ENCODE peak calls at places on chromosomes 4 and X, in four cellular contexts. One of them, this sample, is unnamed.
A peak's percentile ranks its signal among the peaks of the same experiment; 100 is the strongest.

GRCh38 chr4:26126135-26126718 is 194.6 kb upstream of the RBPJ start:
- DNase-seq in transverse colon: no peak
- DNase-seq in AG10803: no peak
- DNase-seq in PC-3: no peak
- DNase-seq in this sample: no peak

GRCh38 chr4:153152453-153153338 is 51.5 kb upstream of the TRIM2 start:
- DNase-seq in AG10803: peak; percentile 34
- DNase-seq in PC-3: no peak
- DNase-seq in transverse colon: peak; percentile 70
- DNase-seq in this sample: no peak

GRCh38 chr4:39204543-39204942 is 22.2 kb downstream of the WDR19 start:
- DNase-seq in AG10803: no peak
- DNase-seq in PC-3: no peak
- DNase-seq in transverse colon: no peak
- DNase-seq in this sample: no peak

GRCh38 chr4:185786422-185786821 is 25.6 kb downstream of the SORBS2 start:
- DNase-seq in PC-3: no peak
- DNase-seq in transverse colon: no peak
- DNase-seq in AG10803: no peak
- DNase-seq in this sample: no peak

GRCh38 chrX:48854898-48855297 is 19.5 kb upstream of the PCSK1N start:
- DNase-seq in transverse colon: no peak
- DNase-seq in PC-3: peak; percentile 67
- DNase-seq in AG10803: peak; percentile 1
- DNase-seq in this sample: no peak

GRCh38 chr4:26032142-26032541 is 118.1 kb downstream of the SMIM20 start:
- DNase-seq in PC-3: peak; percentile 58
- DNase-seq in AG10803: peak; percentile 78
- DNase-seq in transverse colon: no peak
- DNase-seq in this sample: no peak

GRCh38 chrX:10989386-10989785 is 121.7 kb upstream of the HCCS start:
- DNase-seq in AG10803: no peak
- DNase-seq in transverse colon: no peak
- DNase-seq in PC-3: no peak
- DNase-seq in this sample: no peak

GRCh38 chrX:148459343-148459742 is 41.1 kb upstream of the AFF2 start:
- DNase-seq in AG10803: no peak
- DNase-seq in PC-3: no peak
- DNase-seq in transverse colon: no peak
- DNase-seq in this sample: no peak

GRCh38 chr4:140497776-140498636 is at the start of gene MGAT4D:
- DNase-seq in PC-3: no peak
- DNase-seq in AG10803: no peak
- DNase-seq in transverse colon: peak; percentile 22
- DNase-seq in this sample: no peak
- H3K4me3 ChIP-seq in PC-3: no peak within 1 kb of the TSS
- H3K4me3 ChIP-seq in AG10803: no peak within 1 kb of the TSS
- H3K4me3 ChIP-seq in transverse colon: peak within 1 kb of the TSS; percentile 28
- H3K4me3 ChIP-seq in this sample: no peak within 1 kb of the TSS

GRCh38 chr4:148376151-148376550 is 66.1 kb downstream of the NR3C2 start:
- DNase-seq in PC-3: peak; percentile 85
- DNase-seq in AG10803: peak; percentile 11
- DNase-seq in transverse colon: peak; percentile 72
- DNase-seq in this sample: no peak
- H3K4me3 ChIP-seq in PC-3: peak overlapping the region; percentile 27
- H3K4me3 ChIP-seq in AG10803: no peak overlapping the region
- H3K4me3 ChIP-seq in transverse colon: no peak overlapping the region
- H3K4me3 ChIP-seq in this sample: no peak overlapping the region

GRCh38 chr4:163395758-163396157 is 52.1 kb downstream of the NPY5R start:
- DNase-seq in PC-3: no peak
- DNase-seq in AG10803: no peak
- DNase-seq in transverse colon: no peak
- DNase-seq in this sample: no peak
- H3K4me3 ChIP-seq in PC-3: peak overlapping the region; percentile 64
- H3K4me3 ChIP-seq in AG10803: peak overlapping the region; percentile 17
- H3K4me3 ChIP-seq in transverse colon: no peak overlapping the region
- H3K4me3 ChIP-seq in this sample: no peak overlapping the region

DNA sequence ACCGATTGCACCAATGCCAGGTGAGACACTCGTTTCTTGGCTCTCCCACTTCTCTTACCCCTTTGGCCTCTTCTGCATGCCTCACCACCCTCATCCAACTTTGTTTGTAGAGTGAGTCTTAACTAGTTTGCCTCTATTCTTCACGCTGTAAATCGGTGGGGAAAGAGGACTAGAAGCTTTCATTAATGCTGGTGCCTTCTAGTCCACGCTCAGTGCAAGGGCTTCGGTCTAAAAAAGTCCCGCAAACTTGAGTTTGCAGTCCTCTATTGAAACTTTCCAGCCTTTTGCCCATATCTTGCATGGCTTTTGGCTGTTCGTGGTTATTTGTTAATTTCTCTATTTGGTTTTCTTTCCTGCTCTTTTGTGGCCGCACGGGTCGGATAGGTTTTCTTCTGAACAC is 838 bp downstream of the DACH2 start:
- DNase-seq in PC-3: no peak
- DNase-seq in AG10803: no peak
- DNase-seq in transverse colon: no peak
- DNase-seq in this sample: no peak
- H3K4me3 ChIP-seq in PC-3: no peak overlapping the region
- H3K4me3 ChIP-seq in AG10803: no peak overlapping the region
- H3K4me3 ChIP-seq in transverse colon: peak overlapping the region; percentile 30
- H3K4me3 ChIP-seq in this sample: no peak overlapping the region

This sample was measured in RWPE2.